ENCODE peak calls at places on chromosomes 3 and 15, in five cellular contexts. S, U, Y, V and B are unnamed samples.

GRCh38 chr3:194780706-194781105 is 95.0 kb downstream of the FAM43A start:
- DNase-seq in Y (no peak), U (no peak), V (no peak), S (no peak), B (no peak)

GRCh38 chr3:135851201-135852061 is 114.1 kb upstream of the PPP2R3A start:
- DNase-seq in U (no peak), V (no peak), S (no peak), Y (no peak), B (no peak)

GRCh38 chr3:78899846-78900245 is 868.0 kb downstream of the ROBO1 start:
- DNase-seq in Y (no peak), U (no peak), V (no peak), S (no peak), B (no peak)

GRCh38 chr3:150251654-150252053 is 156.4 kb upstream of the TSC22D2 start:
- DNase-seq in U (no peak), Y (no peak), V (no peak), S (no peak), B (no peak)

GRCh38 chr3:157333551-157333991 is 103.1 kb upstream of the PTX3 start:
- DNase-seq in Y (no peak), U (no peak), S (no peak), V (no peak), B (no peak)

GRCh38 chr3:46971151-46971550 is 5.4 kb downstream of the CCDC12 start:
- DNase-seq in V (no peak), S (no peak), Y (no peak), U (no peak), B (no peak)

GRCh38 chr3:151282921-151283320 is 4.6 kb upstream of the P2RY14 start:
- DNase-seq in Y (no peak), U (no peak), V (no peak), S (peak), B (no peak)

GRCh38 chr15:33789141-33789540 is 179.2 kb upstream of the CHRM5 start:
- DNase-seq in V (no peak), U (peak), Y (no peak), S (no peak), B (no peak)

GRCh38 chr3:128050597-128050996 is 1.6 kb upstream of the SEC61A1 start:
- DNase-seq in S (no peak), Y (no peak), U (no peak), V (no peak), B (no peak)

GRCh38 chr15:50355980-50356379 is 982 bp upstream of the GABPB1 start:
- DNase-seq in S (no peak), V (no peak), U (no peak), Y (no peak), B (no peak)

GRCh38 chr3:128235207-128235933 is 82.1 kb downstream of the EEFSEC start:
- DNase-seq in S (no peak), U (no peak), Y (no peak), V (no peak), B (no peak)

GRCh38 chr3:196662033-196662432 is 22.5 kb downstream of the NRROS start:
- DNase-seq in Y (no peak), U (no peak), S (no peak), V (no peak), B (no peak)

GRCh38 chr3:112097378-112097777 is 11.2 kb downstream of the C3orf52 start:
- DNase-seq in U (no peak), V (no peak), S (peak), Y (no peak), B (no peak)

GRCh38 chr3:147756478-147756877 is 347.3 kb downstream of the ZIC1 start:
- DNase-seq in S (no peak), Y (no peak), U (no peak), V (no peak), B (no peak)

GRCh38 chr3:148903022-148903442 is 37.9 kb downstream of the CPA3 start:
- DNase-seq in S (no peak), U (no peak), Y (no peak), V (no peak), B (no peak)

GRCh38 chr3:179666436-179667035 is 13.7 kb downstream of the USP13 start:
- DNase-seq in U (no peak), V (peak), Y (no peak), S (no peak), B (no peak)
- TF ChIP-seq CTCF in U (no peak), V (no peak), Y (no peak), S (no peak), B (no peak)

DNA sequence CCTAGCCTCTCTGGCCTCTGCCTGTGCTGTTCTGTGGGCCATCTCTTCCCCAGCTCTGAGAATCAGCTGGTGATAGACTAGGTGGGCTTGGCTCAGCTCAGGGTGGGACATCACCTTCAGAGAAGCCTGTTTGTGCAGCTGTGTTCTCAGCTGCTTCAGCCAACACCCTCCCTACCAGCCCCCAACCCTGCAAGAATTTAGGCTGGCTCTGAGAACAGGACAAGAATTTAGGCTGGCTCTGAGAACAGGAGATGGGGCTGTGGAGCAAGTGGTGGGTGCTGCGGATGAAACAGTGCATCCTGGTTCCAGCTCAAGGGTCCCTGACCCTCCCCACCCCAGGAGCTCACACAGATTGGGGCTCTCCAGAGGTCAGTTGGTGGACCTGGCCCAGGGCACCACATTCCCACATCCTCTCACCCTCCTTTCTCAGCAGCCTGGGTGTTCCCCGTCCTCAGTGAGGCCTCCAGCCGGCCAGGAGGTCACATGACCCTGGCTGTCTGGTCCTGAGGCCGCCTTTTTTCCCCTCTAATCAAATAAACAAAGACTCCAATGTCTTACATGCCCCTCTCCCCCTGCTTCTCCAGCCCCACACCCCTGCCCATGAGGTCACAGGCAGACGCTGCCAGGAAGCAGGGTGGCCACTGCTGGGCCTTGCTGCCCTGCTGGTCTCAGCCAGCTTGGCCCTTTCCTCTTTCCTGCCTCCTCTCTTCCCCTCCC is 14.9 kb downstream of the PLEKHO2 start:
- DNase-seq in S (no peak), U (peak), Y (no peak), V (no peak), B (peak)
- TF ChIP-seq CTCF in S (no peak), U (no peak), Y (no peak), V (no peak), B (no peak)

GRCh38 chr15:31256385-31257265 is 70.0 kb upstream of the KLF13 start:
- DNase-seq in S (peak), Y (no peak), V (no peak), U (no peak), B (no peak)

GRCh38 chr15:31252386-31252785 is 74.2 kb upstream of the KLF13 start:
- DNase-seq in S (no peak), V (no peak), Y (no peak), U (no peak), B (no peak)

GRCh38 chr15:31255732-31256384 is 70.8 kb upstream of the KLF13 start:
- DNase-seq in V (no peak), S (peak), U (no peak), Y (no peak), B (no peak)

GRCh38 chr15:31255176-31255510 is 71.5 kb upstream of the KLF13 start:
- DNase-seq in Y (no peak), S (no peak), U (no peak), V (no peak), B (no peak)

GRCh38 chr15:31254431-31255175 is 72.0 kb upstream of the KLF13 start:
- DNase-seq in Y (no peak), S (peak), U (no peak), V (no peak), B (no peak)
- TF ChIP-seq CTCF in Y (no peak), S (no peak), U (no peak), V (no peak), B (no peak)

GRCh38 chr15:91857772-91858171 is 4.3 kb downstream of the SLCO3A1 start:
- DNase-seq in U (no peak), V (no peak), Y (no peak), S (peak), B (no peak)

GRCh38 chr15:91857224-91857585 is 3.7 kb downstream of the SLCO3A1 start:
- DNase-seq in S (no peak), U (no peak), Y (no peak), V (no peak), B (no peak)

GRCh38 chr15:91853968-91854943 is 748 bp downstream of the SLCO3A1 start:
- DNase-seq in Y (no peak), V (peak), U (peak), S (no peak), B (peak)

GRCh38 chr15:91855241-91855640 is 1.7 kb downstream of the SLCO3A1 start:
- DNase-seq in U (no peak), V (no peak), Y (no peak), S (no peak), B (no peak)

GRCh38 chr15:91855684-91856553 is 2.4 kb downstream of the SLCO3A1 start:
- DNase-seq in U (peak), Y (no peak), V (peak), S (no peak), B (no peak)
- TF ChIP-seq CTCF in U (peak), Y (no peak), V (peak), S (peak), B (peak)

DNA sequence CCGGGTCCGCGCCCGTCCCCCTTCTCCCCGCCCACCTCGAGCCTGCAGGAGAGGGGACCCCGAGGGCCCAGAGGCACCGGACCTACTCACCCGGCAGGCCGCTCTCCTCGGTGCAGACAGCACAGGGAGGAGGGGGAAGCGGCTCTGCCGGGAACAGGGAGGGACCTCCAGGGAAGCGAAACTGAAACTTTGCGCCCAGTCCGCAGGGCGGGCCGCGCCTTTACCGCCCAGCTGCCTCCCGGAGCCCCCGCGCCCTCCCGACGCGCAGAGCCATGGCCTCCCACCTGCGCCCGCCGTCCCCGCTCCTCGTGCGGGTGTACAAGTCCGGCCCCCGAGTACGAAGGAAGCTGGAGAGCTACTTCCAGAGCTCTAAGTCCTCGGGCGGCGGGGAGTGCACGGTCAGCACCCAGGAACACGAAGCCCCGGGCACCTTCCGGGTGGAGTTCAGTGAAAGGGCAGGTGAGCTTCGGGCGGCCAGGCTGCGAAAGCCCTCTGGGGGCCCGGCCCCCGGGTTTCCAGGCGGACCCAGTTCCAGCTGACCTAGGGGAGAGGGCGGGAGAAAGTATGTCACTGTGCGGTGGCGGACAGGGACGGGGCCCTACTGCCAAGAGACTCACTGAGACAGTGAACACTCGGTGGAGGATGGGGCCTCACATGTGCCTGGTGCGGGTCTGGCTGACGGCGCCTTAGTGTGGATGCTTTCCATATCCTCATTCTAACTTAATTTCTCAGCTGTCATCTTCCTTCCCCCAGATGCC is at the start of the genes DTX3L and PARP9:
- DNase-seq in V (peak), Y (peak), U (peak), S (peak), B (peak)
- TF ChIP-seq CTCF in V (no peak), Y (no peak), U (no peak), S (no peak), B (no peak)

GRCh38 chr3:170485294-170485693 is 66.6 kb downstream of the CLDN11 start:
- DNase-seq in U (no peak), S (no peak), Y (no peak), V (no peak), B (no peak)

GRCh38 chr3:170485696-170486095 is 67.0 kb downstream of the CLDN11 start:
- DNase-seq in U (no peak), Y (no peak), S (no peak), V (no peak), B (no peak)

GRCh38 chr3:170482199-170482598 is 63.5 kb downstream of the CLDN11 start:
- DNase-seq in Y (no peak), S (no peak), V (no peak), U (no peak), B (no peak)

GRCh38 chr3:170484869-170485268 is 66.2 kb downstream of the CLDN11 start:
- DNase-seq in Y (no peak), V (no peak), U (no peak), S (no peak), B (no peak)

GRCh38 chr3:170483485-170484262 is 65.0 kb downstream of the CLDN11 start:
- DNase-seq in Y (no peak), S (no peak), V (peak), U (no peak), B (no peak)
- TF ChIP-seq CTCF in Y (no peak), S (peak), V (peak), U (no peak), B (peak)

DNA sequence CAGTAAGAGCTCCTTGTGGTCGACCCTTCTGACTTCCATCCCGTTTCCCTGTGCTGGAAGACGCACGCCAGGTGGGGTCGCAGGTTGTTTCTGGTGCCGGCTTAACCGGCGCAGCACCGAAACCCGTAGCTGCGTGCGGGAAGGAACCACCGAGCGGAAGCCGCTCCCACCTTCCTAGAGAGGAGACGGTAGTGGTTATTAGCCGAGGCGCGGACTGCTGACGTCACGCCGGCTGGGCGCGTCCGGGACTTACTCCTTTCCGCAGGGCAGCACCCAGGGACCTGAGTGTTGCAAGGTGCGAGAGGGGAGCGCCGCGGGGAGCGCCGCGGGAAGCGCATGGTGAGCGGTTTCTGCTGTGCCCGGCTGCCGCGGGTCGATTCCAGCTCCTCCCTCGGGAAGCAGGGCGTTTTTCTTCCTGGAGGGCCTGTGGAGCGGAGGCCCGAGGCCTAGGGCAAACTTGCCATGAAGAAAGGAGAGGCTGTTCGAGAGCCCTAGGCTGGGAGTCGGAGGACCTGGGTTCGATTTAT is at the start of gene ZNF501:
- DNase-seq in V (peak), S (peak), U (peak), Y (peak), B (peak)
- TF ChIP-seq CTCF in V (no peak), S (no peak), U (no peak), Y (no peak), B (no peak)

GRCh38 chr3:126755866-126756265 is 51.8 kb downstream of the CHCHD6 start:
- DNase-seq in U (no peak), Y (no peak), V (no peak), S (no peak), B (no peak)
- TF ChIP-seq CTCF in U (no peak), Y (no peak), V (no peak), S (no peak), B (no peak)

DNA sequence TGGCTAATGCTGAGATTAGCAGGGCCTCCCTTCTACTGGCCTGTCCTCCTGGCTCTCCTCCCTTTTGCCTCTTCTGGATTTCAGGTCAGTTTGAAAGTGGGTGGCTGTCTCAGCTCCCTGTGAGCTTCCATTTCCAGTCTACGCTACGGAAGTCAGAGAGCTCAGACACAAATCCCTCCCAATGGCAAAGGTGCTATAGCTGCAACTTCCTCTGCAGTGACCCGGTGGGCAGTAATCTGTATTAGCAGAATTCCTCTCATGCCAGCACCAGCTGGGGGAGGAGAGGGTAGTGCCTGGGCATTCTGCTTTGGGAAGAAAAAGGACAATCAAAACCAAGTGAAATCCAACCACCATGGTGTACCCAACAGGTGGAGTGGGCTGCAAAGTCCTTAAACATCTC is 171.4 kb downstream of the STT3B start:
- DNase-seq in Y (no peak), S (no peak), V (no peak), U (no peak), B (no peak)
- TF ChIP-seq CTCF in Y (no peak), S (no peak), V (no peak), U (no peak), B (no peak)

DNA sequence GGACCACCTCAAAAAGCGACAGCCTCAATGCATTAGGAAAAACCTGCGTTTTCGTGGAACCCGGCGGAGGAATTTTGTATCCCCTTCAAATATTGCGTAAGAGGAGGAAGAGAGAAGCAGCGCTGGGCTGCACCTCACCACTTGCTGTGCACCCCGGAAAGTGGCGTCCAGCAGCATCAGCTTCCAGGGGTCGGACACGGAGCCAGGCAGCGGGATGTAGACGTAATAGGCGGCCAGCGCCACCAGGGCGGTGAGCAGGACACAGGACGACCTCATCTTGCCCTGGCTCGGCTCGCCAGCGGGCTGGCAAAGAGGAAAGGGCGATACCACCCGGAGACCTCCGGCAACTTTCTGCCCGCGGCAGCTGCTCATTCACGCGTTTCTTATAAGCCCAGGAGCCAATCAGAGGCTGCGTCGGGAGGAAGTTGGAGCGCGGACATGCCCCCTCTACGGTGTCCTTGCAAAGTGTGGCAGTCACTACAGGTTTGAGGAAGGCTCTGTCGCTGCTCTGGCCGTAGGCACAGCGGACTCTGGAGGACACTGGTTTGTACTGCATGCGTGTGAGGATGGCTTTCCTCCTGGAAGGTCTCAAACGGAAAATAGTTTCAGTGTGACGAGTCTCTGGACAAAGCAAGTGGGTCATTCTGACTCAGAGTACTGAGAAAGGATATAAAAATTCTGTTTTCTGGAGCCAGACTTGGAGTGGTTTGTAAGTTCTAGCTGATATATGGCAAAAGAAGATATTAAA is at the start of gene NCEH1:
- DNase-seq in Y (peak), S (peak), U (peak), V (peak), B (peak)
- TF ChIP-seq CTCF in Y (no peak), S (peak), U (peak), V (peak), B (peak)